ENCODE peak calls at places on chromosomes 7 and 10, in eight cellular contexts. F is GM23338; I is cardiac muscle cell; O is astrocyte; Y is iPS DF 6.9; H is effector memory CD4-positive, alpha-beta T cell; W is SJCRH30; K is SK-N-SH. Z is an unnamed sample. For H3K27me3, the result is how much of the 10 kb centered on the place peaks cover.

GRCh38 chr7:26195182-26195581 is 5.4 kb downstream of the HNRNPA2B1 start:
- DNase-seq in O (no peak), W (no peak), Y (no peak), I (no peak), H (no peak), F (no peak), K (no peak), Z (no peak)

GRCh38 chr7:27128034-27128433 is 2.5 kb downstream of the HOXA4 start:
- DNase-seq in W (peak), K (no peak), O (peak), Y (no peak), F (no peak), I (no peak), H (no peak), Z (no peak)

GRCh38 chr7:155415093-155415492 is 42.8 kb upstream of the EN2 start:
- DNase-seq in F (no peak), O (no peak), Y (no peak), K (no peak), W (no peak), I (no peak), H (no peak), Z (no peak)

GRCh38 chr10:89591111-89591795 is 53.8 kb downstream of the PANK1 start:
- DNase-seq in H (no peak), F (no peak), K (no peak), W (no peak), Y (no peak), O (peak), I (peak), Z (peak)

GRCh38 chr10:12782537-12782936 is 219.0 kb downstream of the CCDC3 start:
- DNase-seq in I (peak), K (peak), F (peak), Y (no peak), W (peak), O (no peak), H (no peak), Z (peak)

GRCh38 chr10:74207681-74208080 is 56.7 kb downstream of the ADK start:
- DNase-seq in F (no peak), H (no peak), Y (no peak), W (peak), K (no peak), O (no peak), I (no peak), Z (no peak)

GRCh38 chr7:106964455-106964854 is 80.0 kb upstream of the PRKAR2B start:
- DNase-seq in H (no peak), K (no peak), I (no peak), Y (no peak), F (peak), W (no peak), O (no peak), Z (no peak)

GRCh38 chr10:77580500-77580899 is 57.1 kb downstream of the KCNMA1 start:
- DNase-seq in F (no peak), W (no peak), K (no peak), H (no peak), Y (no peak), I (no peak), O (no peak), Z (no peak)

GRCh38 chr7:101781384-101781783 is 36.0 kb upstream of the CUX1 start:
- DNase-seq in O (no peak), Y (no peak), W (no peak), F (no peak), K (peak), I (no peak), H (no peak), Z (no peak)

GRCh38 chr10:42836771-42837468 is 54.3 kb downstream of the BMS1 start:
- DNase-seq in H (no peak), W (no peak), K (peak), I (peak), Y (no peak), O (peak), F (peak), Z (peak)

GRCh38 chr10:34061846-34062245 is 727.4 kb upstream of the NRP1 start:
- DNase-seq in I (no peak), O (peak), H (no peak), Y (no peak), W (no peak), F (no peak), K (no peak), Z (no peak)

GRCh38 chr10:31871266-31871887 is 57.3 kb downstream of the ARHGAP12 start:
- DNase-seq in F (no peak), H (no peak), K (no peak), W (peak), I (no peak), O (no peak), Y (no peak), Z (no peak)

GRCh38 chr7:106065560-106066500 is 46.3 kb downstream of the SYPL1 start:
- DNase-seq in I (no peak), K (no peak), Y (no peak), W (peak), H (no peak), F (no peak), O (no peak), Z (peak)

GRCh38 chr7:75743455-75743859 is 4.7 kb upstream of the HIP1 start:
- DNase-seq in W (peak), Y (no peak), F (no peak), O (no peak), I (peak), K (no peak), H (no peak), Z (no peak)

GRCh38 chr10:89283988-89284475 is 17.8 kb upstream of the IFIT2 start:
- DNase-seq in F (peak), W (peak), O (peak), I (peak), K (peak), Y (no peak), H (no peak), Z (peak)

GRCh38 chr10:44990965-44991364 is 9.8 kb upstream of the ZNF22 start:
- DNase-seq in H (no peak), K (no peak), Y (no peak), W (no peak), F (no peak), O (no peak), I (no peak), Z (no peak)

GRCh38 chr10:124875596-124875995 is 66.3 kb upstream of the ZRANB1 start:
- DNase-seq in W (no peak), I (peak), Y (no peak), K (no peak), O (peak), H (no peak), F (peak), Z (peak)

GRCh38 chr7:86643478-86644281 is at the start of gene GRM3:
- DNase-seq in O (no peak), W (no peak), Y (peak), H (no peak), I (peak), F (peak), K (peak), Z (no peak)

GRCh38 chr7:40356871-40357676 is 222.3 kb downstream of the SUGCT start:
- DNase-seq in F (no peak), Y (no peak), H (no peak), I (peak), W (no peak), O (peak), K (no peak), Z (no peak)
- H3K4me3 ChIP-seq in F (no peak), Y (no peak), H (no peak), I (no peak), W (no peak), O (no peak), K (no peak), Z (no peak)

GRCh38 chr10:117134084-117135025 is 3.7 kb downstream of the VAX1 start:
- DNase-seq in H (no peak), Y (no peak), K (peak), W (no peak), F (peak), I (no peak), O (no peak), Z (peak)

GRCh38 chr10:117135480-117136140 is 2.5 kb downstream of the VAX1 start:
- DNase-seq in I (no peak), K (no peak), Y (no peak), W (no peak), F (no peak), H (no peak), O (no peak), Z (no peak)

GRCh38 chr10:117136391-117136975 is 1.6 kb downstream of the VAX1 start:
- DNase-seq in O (no peak), Y (no peak), K (peak), W (no peak), H (no peak), F (peak), I (no peak), Z (no peak)

GRCh38 chr10:117133273-117134083 is 4.6 kb downstream of the VAX1 start:
- DNase-seq in F (peak), K (peak), Y (no peak), H (no peak), O (no peak), I (no peak), W (no peak), Z (no peak)

DNA sequence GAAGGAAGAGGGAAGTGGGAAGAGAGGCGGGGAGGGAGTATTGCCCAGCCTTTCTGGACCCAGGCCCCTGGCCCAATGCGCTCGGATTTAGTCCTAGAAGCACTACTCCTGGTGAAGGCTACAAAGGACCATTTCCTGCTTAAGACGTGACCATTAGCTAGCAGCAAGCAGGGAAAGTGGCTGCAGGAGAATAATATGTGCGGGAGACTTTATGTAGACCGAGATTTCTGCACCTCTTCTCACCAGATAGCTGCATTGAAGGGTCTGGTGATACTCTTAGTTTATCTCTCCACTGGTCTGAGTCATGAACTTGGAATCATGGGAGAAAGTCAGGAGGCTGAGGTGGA is 3.1 kb downstream of the VAX1 start:
- DNase-seq in W (no peak), K (no peak), F (peak), Y (no peak), I (no peak), O (no peak), H (no peak), Z (no peak)
- H3K27me3 ChIP-seq in W (under half), K (half or more), F (half or more), Y (half or more), I (half or more), O (half or more), H (under half), Z (half or more)

GRCh38 chr10:81873932-81874816 is 820 bp upstream of the NRG3 start:
- DNase-seq in O (peak), I (peak), Y (no peak), H (no peak), F (peak), K (peak), W (no peak), Z (peak)
- H3K4me3 ChIP-seq in O (peak), I (peak), Y (peak), H (no peak), F (peak), K (peak), W (no peak), Z (no peak)

GRCh38 chr10:117132751-117133231 is 5.3 kb downstream of the VAX1 start:
- DNase-seq in F (peak), H (no peak), Y (no peak), O (no peak), I (no peak), W (no peak), K (peak), Z (no peak)
- H3K27me3 ChIP-seq in F (half or more), H (under half), Y (half or more), O (half or more), I (half or more), W (under half), K (half or more), Z (under half)

DNA sequence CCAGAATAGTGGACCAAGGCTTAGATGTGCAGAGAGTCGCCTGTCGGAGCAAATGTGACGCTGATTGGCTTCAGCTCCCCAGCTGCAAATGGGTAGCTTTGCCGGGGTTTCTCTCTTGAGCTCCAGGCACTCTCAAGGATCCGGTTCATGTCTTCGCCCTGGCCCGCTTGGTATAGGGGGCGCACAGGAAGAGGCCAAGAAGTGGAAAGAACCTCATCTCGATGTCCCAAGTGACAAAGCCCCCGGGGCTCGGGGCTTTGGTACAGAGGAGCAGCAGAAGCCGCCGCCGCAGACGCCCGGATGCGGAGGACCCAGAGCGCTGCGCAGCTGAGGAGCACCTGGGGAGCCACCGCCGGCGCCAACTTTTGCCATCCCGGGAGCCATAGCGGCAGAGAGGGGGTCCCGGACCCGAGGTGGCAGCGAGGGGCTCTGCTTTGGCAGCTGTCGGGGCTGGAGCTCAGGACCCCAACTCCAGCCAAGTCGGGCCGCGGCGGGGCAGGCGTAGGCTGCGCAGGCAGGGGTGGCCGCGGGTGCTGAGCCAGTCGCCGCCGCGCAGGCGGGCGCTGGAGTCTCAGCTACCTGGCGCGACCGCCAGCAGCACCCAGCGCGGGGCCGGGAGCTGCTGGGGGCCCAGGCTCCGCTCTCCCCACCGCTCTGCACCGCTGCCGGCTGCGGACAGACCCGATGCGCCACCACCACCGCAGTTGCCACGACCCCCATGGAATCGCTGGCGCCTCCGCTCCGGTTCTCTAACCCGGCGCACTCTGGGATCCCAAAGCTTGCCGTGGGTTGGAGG is 466.5 kb downstream of the XPNPEP1 start:
- DNase-seq in H (no peak), K (peak), O (no peak), Y (no peak), I (peak), F (peak), W (no peak), Z (no peak)
- H3K4me3 ChIP-seq in H (no peak), K (peak), O (peak), Y (peak), I (no peak), F (peak), W (no peak), Z (no peak)

GRCh38 chr7:43824963-43825362 is 44.4 kb downstream of the MRPS24 start:
- DNase-seq in W (no peak), H (no peak), I (peak), Y (no peak), F (no peak), O (peak), K (no peak), Z (no peak)
- H3K27me3 ChIP-seq in W (under half), H (under half), I (under half), Y (under half), F (under half), O (under half), K (under half), Z (under half)

DNA sequence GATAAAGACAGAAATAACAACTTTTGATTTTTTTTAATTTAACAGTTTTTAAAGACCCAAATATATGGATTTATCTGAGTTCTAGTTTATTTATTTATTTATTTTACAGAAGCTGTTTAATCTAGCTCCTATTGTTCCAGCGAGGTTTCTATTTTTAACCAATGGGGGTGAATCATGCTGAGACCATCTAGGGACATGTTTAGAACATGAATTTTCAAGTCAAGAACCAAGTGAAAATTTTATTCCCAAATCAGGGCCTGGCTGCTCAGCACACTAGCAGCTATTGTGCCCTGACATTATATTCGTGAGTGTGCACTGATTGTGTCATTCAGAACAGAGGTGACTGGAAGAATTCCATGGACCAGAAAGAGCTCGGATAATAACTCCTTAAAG is 24.6 kb upstream of the MPP7 start:
- DNase-seq in I (peak), Y (no peak), F (no peak), H (no peak), K (no peak), O (peak), W (no peak), Z (peak)
- H3K4me3 ChIP-seq in I (no peak), Y (no peak), F (no peak), H (no peak), K (no peak), O (no peak), W (no peak), Z (no peak)

GRCh38 chr10:71134732-71135211 is 77.6 kb upstream of the UNC5B start:
- DNase-seq in Y (no peak), H (no peak), O (no peak), I (no peak), K (no peak), W (no peak), F (peak), Z (no peak)
- H3K27me3 ChIP-seq in Y (under half), H (under half), O (under half), I (under half), K (under half), W (under half), F (under half), Z (under half)

GRCh38 chr10:128898133-128898915 is 568.7 kb upstream of the MGMT start:
- DNase-seq in I (no peak), W (no peak), Y (no peak), K (no peak), F (peak), H (no peak), O (no peak), Z (no peak)
- H3K4me3 ChIP-seq in I (no peak), W (no peak), Y (no peak), K (no peak), F (peak), H (no peak), O (no peak), Z (no peak)

DNA sequence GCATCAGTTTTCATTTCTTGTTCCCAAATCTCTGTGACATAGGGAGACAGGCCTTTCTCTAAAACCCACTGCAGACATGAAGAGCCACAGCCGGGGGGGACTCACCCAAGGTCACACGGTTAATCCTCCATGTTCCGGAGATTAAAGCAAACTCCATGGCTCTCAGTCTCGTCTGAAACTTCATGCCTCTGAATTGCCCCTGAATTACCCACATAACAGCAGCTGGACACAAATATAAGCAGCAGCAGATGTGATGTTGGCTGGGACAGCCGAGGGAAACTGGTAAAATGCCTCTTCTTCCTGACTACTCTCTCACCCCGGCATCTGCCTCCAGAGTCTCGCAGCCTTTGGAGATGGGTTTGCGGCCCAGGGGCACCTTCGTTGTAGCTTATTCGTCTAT is 402.3 kb downstream of the DNAJB6 start:
- DNase-seq in K (no peak), W (peak), F (no peak), I (no peak), O (no peak), H (no peak), Y (no peak), Z (no peak)
- H3K27me3 ChIP-seq in K (under half), W (under half), F (under half), I (under half), O (under half), H (under half), Y (under half), Z (under half)

Z was measured in bronchial epithelial cell.